ENCODE peak calls at places on chromosome 13, in four cellular contexts. Y, E, G and M are unnamed samples.

GRCh38 chr13:51577690-51578089 is 6.6 kb upstream of the WDFY2 start:
- DNase-seq in G (no peak), Y (no peak), E (no peak), M (peak)

GRCh38 chr13:113566227-113566561 is 18.4 kb upstream of the TFDP1 start:
- DNase-seq in Y (no peak), E (no peak), G (no peak), M (no peak)

GRCh38 chr13:29428310-29428991 is 167.0 kb downstream of the SLC7A1 start:
- DNase-seq in G (peak), Y (no peak), E (peak), M (no peak)

GRCh38 chr13:42047561-42048322 is 706 bp upstream of the DGKH start:
- DNase-seq in E (peak), Y (peak), G (peak), M (peak)

GRCh38 chr13:44431150-44431549 is 57.5 kb downstream of the SERP2 start:
- DNase-seq in E (no peak), Y (no peak), G (no peak), M (peak)

GRCh38 chr13:77611068-77611467 is 75.6 kb downstream of the SCEL start:
- DNase-seq in G (no peak), E (no peak), Y (no peak), M (no peak)

GRCh38 chr13:110290153-110290552 is 16.8 kb downstream of the COL4A1 start:
- DNase-seq in G (no peak), E (no peak), Y (no peak), M (no peak)

GRCh38 chr13:110471833-110472162 is 89.7 kb downstream of the RAB20 start:
- DNase-seq in E (no peak), Y (peak), G (no peak), M (no peak)

GRCh38 chr13:113499936-113500335 is 9.4 kb upstream of the DCUN1D2 start:
- DNase-seq in E (no peak), Y (peak), G (no peak), M (no peak)

GRCh38 chr13:73722120-73722519 is 412.1 kb downstream of the KLF12 start:
- DNase-seq in E (peak), G (peak), Y (peak), M (peak)

GRCh38 chr13:111508164-111508870 is 187.9 kb downstream of the TEX29 start:
- DNase-seq in G (no peak), E (no peak), Y (no peak), M (no peak)

GRCh38 chr13:81487151-81487550 is 1146.2 kb upstream of the SPRY2 start:
- DNase-seq in E (peak), Y (peak), G (no peak), M (peak)